ENCODE peak calls at places on chromosomes 13 and 19, in nine cellular contexts. C is body of pancreas, K is upper lobe of right lung, H is uterus, B is esophagus muscularis mucosa, S is fibroblast of lung, J is SK-N-SH, Q is sigmoid colon, E is MM.1S. V is an unnamed sample.
A peak's percentile ranks its signal among the peaks of the same experiment; 100 is the strongest.

GRCh38 chr13:94716016-94716415 is 3.7 kb upstream of the SOX21 start:
- DNase-seq in C (no peak), K (no peak), H (no peak), B (peak; percentile 21), S (no peak), J (no peak), Q (no peak), E (no peak), V (no peak)

GRCh38 chr13:66845393-66845792 is 384.7 kb downstream of the PCDH9 start:
- DNase-seq in C (no peak), K (no peak), H (no peak), B (no peak), S (no peak), J (no peak), Q (no peak), E (no peak), V (no peak)

GRCh38 chr13:48126944-48127814 is 32.3 kb upstream of the MED4 start:
- DNase-seq in C (peak; percentile 36), K (no peak), H (peak; percentile 57), B (no peak), S (peak; percentile 83), J (peak; percentile 67), Q (peak; percentile 87), E (peak; percentile 47), V (no peak)

GRCh38 chr13:100887729-100888151 is 213.1 kb upstream of the TMTC4 start:
- DNase-seq in C (no peak), K (no peak), H (no peak), B (no peak), S (peak; percentile 46), J (no peak), Q (no peak), E (no peak), V (no peak)

GRCh38 chr19:4448147-4448985 is 9.2 kb downstream of the UBXN6 start:
- DNase-seq in C (peak; percentile 89), K (no peak), H (no peak), B (no peak), S (no peak), J (peak; percentile 31), Q (no peak), E (no peak), V (no peak)

GRCh38 chr19:4380254-4380727 is 20.1 kb downstream of the SH3GL1 start:
- DNase-seq in C (peak; percentile 36), K (no peak), H (peak; percentile 45), B (no peak), S (no peak), J (peak; percentile 29), Q (peak; percentile 73), E (no peak), V (peak; percentile 73)

GRCh38 chr13:110323172-110323851 is 16.2 kb downstream of the COL4A2 start:
- DNase-seq in C (no peak), K (no peak), H (peak; percentile 70), B (no peak), S (peak; percentile 50), J (no peak), Q (peak; percentile 77), E (no peak), V (no peak)

GRCh38 chr13:52454459-52454824 is 836 bp upstream of the CKAP2 start:
- DNase-seq in C (no peak), K (no peak), H (no peak), B (no peak), S (peak; percentile 7), J (peak; percentile 34), Q (no peak), E (peak; percentile 79), V (no peak)

GRCh38 chr19:19485161-19485997 is 30.0 kb downstream of the TSSK6 start:
- DNase-seq in C (no peak), K (no peak), H (no peak), B (no peak), S (peak; percentile 60), J (no peak), Q (no peak), E (no peak), V (no peak)

DNA sequence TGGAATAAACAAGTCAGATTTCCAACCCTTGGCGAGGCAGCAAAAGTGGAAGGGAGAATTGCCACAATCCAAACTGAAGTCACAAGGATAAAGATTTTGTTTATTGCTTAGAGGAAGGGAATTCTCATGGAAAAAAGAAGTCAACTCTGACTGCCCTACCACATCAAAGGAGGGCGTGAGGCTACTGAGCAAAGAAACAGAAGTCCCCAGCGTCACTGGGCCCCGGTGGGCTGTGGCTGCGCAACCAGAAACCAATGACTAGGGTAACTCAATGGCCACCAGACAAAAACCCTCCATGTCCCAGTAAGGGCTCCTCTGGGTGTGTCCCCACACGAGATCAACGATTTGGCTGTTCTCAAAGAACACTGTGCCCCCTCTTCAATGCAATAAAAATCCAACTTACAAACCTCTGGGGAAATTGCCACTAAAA is 80.7 kb downstream of the STK24 start:
- DNase-seq in C (no peak), K (no peak), H (no peak), B (no peak), S (peak; percentile 72), J (no peak), Q (peak; percentile 87), E (no peak), V (no peak)
- H3K27ac ChIP-seq in C (peak overlapping the region; percentile 39), K (peak overlapping the region; percentile 69), H (peak overlapping the region; percentile 75), B (peak overlapping the region; percentile 74), S (peak overlapping the region; percentile 64), J (peak overlapping the region; percentile 5), Q (peak overlapping the region; percentile 84), E (no peak overlapping the region), V (peak overlapping the region; percentile 76)

GRCh38 chr19:41877916-41878905 is 1.1 kb downstream of the CD79A start:
- DNase-seq in C (no peak), K (no peak), H (no peak), B (no peak), S (no peak), J (no peak), Q (no peak), E (no peak), V (no peak)
- H3K4me1 ChIP-seq in C (peaks cover 4% of the 10 kb centered on the region), K (peaks cover 11% of the 10 kb centered on the region), H (no peaks in the 10 kb centered on the region), B (peaks cover 9% of the 10 kb centered on the region), S (no peaks in the 10 kb centered on the region), J (no peaks in the 10 kb centered on the region), Q (peaks cover 5% of the 10 kb centered on the region), E (peaks cover 24% of the 10 kb centered on the region), V (peaks cover 24% of the 10 kb centered on the region)

GRCh38 chr19:35474104-35474503 is 16.2 kb downstream of the KRTDAP start:
- DNase-seq in C (no peak), K (no peak), H (no peak), B (no peak), S (no peak), J (no peak), Q (no peak), E (no peak), V (no peak)

GRCh38 chr19:35478794-35479193 is 11.5 kb downstream of the KRTDAP start:
- DNase-seq in C (no peak), K (no peak), H (no peak), B (no peak), S (no peak), J (no peak), Q (no peak), E (no peak), V (no peak)

GRCh38 chr19:35483089-35483488 is 7.2 kb downstream of the KRTDAP start:
- DNase-seq in C (no peak), K (no peak), H (no peak), B (no peak), S (no peak), J (no peak), Q (no peak), E (no peak), V (no peak)

GRCh38 chr19:35476149-35476548 is 14.1 kb downstream of the KRTDAP start:
- DNase-seq in C (no peak), K (no peak), H (no peak), B (no peak), S (no peak), J (no peak), Q (no peak), E (no peak), V (no peak)

DNA sequence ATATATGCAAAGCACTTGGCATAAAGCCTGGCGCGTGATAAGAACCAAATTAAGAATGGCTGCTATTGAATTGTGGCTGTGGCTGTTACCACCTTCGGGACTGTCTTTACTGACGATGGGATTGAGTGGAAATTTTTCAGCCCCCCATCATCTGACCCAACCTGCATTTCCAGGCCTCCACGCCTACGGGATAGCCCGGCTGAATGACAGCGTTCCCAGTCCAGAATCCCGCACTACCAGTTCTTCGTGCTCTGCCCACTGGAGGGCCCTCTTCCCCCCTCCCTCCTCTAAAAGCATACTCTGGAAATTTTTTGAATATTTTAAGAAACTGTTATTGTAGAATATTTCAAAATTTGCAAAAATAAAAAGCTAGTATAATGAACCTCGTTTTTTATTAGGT is 11.0 kb downstream of the KRTDAP start:
- DNase-seq in C (no peak), K (no peak), H (no peak), B (no peak), S (no peak), J (no peak), Q (no peak), E (no peak), V (no peak)
- TF ChIP-seq CTCF in C (no peak), K (no peak), H (no peak), B (no peak), S (no peak), J (no peak), Q (no peak), E (no peak), V (no peak)

GRCh38 chr19:50332264-50333038 is 3.3 kb upstream of the KCNC3 start:
- DNase-seq in C (peak; percentile 60), K (peak; percentile 68), H (no peak), B (no peak), S (no peak), J (no peak), Q (no peak), E (no peak), V (peak; percentile 55)

GRCh38 chr19:50332014-50332263 is 2.8 kb upstream of the KCNC3 start:
- DNase-seq in C (no peak), K (peak; percentile 62), H (no peak), B (no peak), S (no peak), J (no peak), Q (no peak), E (no peak), V (peak; percentile 42)

GRCh38 chr19:50334741-50335421 is 5.7 kb upstream of the KCNC3 start:
- DNase-seq in C (no peak), K (no peak), H (no peak), B (no peak), S (no peak), J (no peak), Q (no peak), E (no peak), V (peak; percentile 38)

GRCh38 chr19:50333235-50333736 is 4.1 kb upstream of the KCNC3 start:
- DNase-seq in C (peak; percentile 95), K (peak; percentile 98), H (peak; percentile 55), B (peak; percentile 94), S (peak; percentile 84), J (peak; percentile 87), Q (peak; percentile 91), E (peak; percentile 91), V (peak; percentile 98)

DNA sequence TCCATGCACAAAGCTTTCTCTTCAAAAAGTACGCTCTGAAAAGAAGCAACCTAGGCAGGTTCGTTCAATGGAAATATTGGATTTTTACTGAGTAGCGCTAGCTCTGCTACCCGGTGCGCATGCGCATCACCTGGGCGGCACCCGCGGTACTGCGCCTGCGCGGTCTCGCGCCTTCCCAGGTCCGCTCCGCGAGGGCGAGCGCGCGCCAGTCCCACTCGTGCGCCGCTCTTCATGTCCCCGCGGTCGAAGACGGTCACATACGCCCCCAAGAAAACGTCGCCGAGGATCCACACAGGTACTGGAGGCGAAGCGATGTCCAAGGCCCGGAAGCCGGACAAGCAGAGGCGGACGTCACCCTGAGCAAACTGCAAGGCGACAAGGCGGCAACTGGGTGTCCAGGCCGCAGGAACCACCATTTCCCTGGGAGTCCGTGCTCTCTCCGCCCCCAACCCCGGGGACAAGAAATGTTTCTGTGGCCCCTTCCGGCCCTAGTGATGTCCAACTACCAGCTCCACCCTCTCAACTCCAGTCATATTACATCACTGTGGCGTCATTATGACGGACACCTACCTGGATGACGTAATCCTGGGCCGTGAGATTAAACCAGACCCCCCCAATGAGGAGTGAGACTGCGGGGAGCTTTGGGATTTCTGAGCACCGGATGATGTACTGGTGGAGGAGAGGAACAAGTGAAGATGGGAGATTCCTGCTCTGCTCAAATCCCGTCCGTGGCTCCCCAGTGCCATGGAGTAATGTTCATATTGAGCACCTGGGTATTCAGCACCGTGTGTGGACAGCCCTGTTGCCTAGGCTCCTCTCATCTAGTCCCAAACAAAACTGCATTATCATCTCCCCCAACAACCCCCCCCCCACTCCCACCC is 4.8 kb upstream of the KCNC3 start:
- DNase-seq in C (peak; percentile 84), K (peak; percentile 92), H (peak; percentile 27), B (no peak), S (no peak), J (peak; percentile 98), Q (peak; percentile 74), E (no peak), V (peak; percentile 86)
- H3K27ac ChIP-seq in C (peak overlapping the region; percentile 83), K (peak overlapping the region; percentile 83), H (no peak overlapping the region), B (peak overlapping the region; percentile 71), S (no peak overlapping the region), J (peak overlapping the region; percentile 88), Q (peak overlapping the region; percentile 57), E (no peak overlapping the region), V (peak overlapping the region; percentile 82)

V was measured in lower lobe of right lung.